ENCODE peak calls at places on chromosome 13, in four cellular contexts. C is NCI-H146, H is DMS79, R is occipital lobe. J is an unnamed sample.

GRCh38 chr13:38980628-38981078 is 10.0 kb downstream of the STOML3 start:
- DNase-seq in C (peak; percentile 96), H (no peak), R (no peak), J (peak; percentile 34)

GRCh38 chr13:30900952-30901749 is 4.9 kb upstream of the MEDAG start:
- DNase-seq in C (no peak), H (no peak), R (no peak), J (no peak)

GRCh38 chr13:106599875-106600797 is 32.2 kb upstream of the ARGLU1 start:
- DNase-seq in C (no peak), H (no peak), R (no peak), J (no peak)

GRCh38 chr13:98353750-98354149 is 176.7 kb upstream of the RNF113B start:
- DNase-seq in C (no peak), H (no peak), R (no peak), J (no peak)

GRCh38 chr13:108609353-108609752 is 20.1 kb upstream of the MYO16 start:
- DNase-seq in C (no peak), H (no peak), R (no peak), J (no peak)

GRCh38 chr13:113122571-113123225 is at the start of gene F10:
- DNase-seq in C (no peak), H (no peak), R (no peak), J (no peak)

GRCh38 chr13:66509176-66509575 is 721.0 kb downstream of the PCDH9 start:
- DNase-seq in C (no peak), H (no peak), R (no peak), J (no peak)

GRCh38 chr13:47813683-47814082 is 187.4 kb downstream of the SUCLA2 start:
- DNase-seq in C (no peak), H (no peak), R (no peak), J (no peak)

GRCh38 chr13:24251525-24251924 is 57.9 kb upstream of the C1QTNF9 start:
- DNase-seq in C (no peak), H (no peak), R (no peak), J (no peak)

GRCh38 chr13:112062619-112063308 is 4.2 kb upstream of the SOX1 start:
- DNase-seq in C (no peak), H (no peak), R (no peak), J (no peak)

GRCh38 chr13:106468207-106468606 is 67.3 kb downstream of the EFNB2 start:
- DNase-seq in C (no peak), H (no peak), R (no peak), J (no peak)

GRCh38 chr13:24148414-24149305 is 11.9 kb upstream of the SPATA13 start:
- DNase-seq in C (no peak), H (peak; percentile 7), R (no peak), J (no peak)

GRCh38 chr13:63517376-63517775 is 2101.7 kb upstream of the PCDH20 start:
- DNase-seq in C (no peak), H (no peak), R (no peak), J (no peak)

GRCh38 chr13:19088416-19088815 is 93.2 kb downstream of the TUBA3C start:
- DNase-seq in C (no peak), H (no peak), R (no peak), J (no peak)

GRCh38 chr13:99505814-99506269 is 4.6 kb downstream of the TM9SF2 start:
- DNase-seq in C (no peak), H (no peak), R (no peak), J (no peak)

GRCh38 chr13:50358221-50358620 is 343.0 kb downstream of the KCNRG start:
- DNase-seq in C (no peak), H (no peak), R (no peak), J (no peak)

GRCh38 chr13:105996391-105997028 is 539.0 kb downstream of the EFNB2 start:
- DNase-seq in C (no peak), H (no peak), R (no peak), J (no peak)

GRCh38 chr13:113147206-113147605 is 11.2 kb upstream of the PROZ start:
- DNase-seq in C (no peak), H (no peak), R (no peak), J (no peak)

GRCh38 chr13:106520205-106521004 is 15.1 kb downstream of the EFNB2 start:
- DNase-seq in C (peak; percentile 12), H (no peak), R (no peak), J (peak; percentile 41)

GRCh38 chr13:44093607-44094583 is 214.2 kb downstream of the LACC1 start:
- DNase-seq in C (peak; percentile 37), H (no peak), R (no peak), J (peak; percentile 7)